ENCODE peak calls at places on chromosomes 2 and 18, in five cellular contexts. N is T-helper 1 cell, P is NCI-H1105, T is HuH-7, S is epithelial cell of esophagus. M is an unnamed sample.

GRCh38 chr2:881204-881918 is 69.3 kb upstream of the SNTG2 start:
- DNase-seq in N (no peak), S (no peak), P (no peak), T (no peak), M (no peak)

GRCh38 chr2:38099096-38099997 is 23.4 kb upstream of the CYP1B1 start:
- DNase-seq in T (no peak), S (no peak), P (no peak), N (no peak), M (no peak)

GRCh38 chr2:118833716-118834439 is 13.6 kb downstream of the EN1 start:
- DNase-seq in N (no peak), P (no peak), S (no peak), T (no peak), M (no peak)

GRCh38 chr2:35410431-35411061 is 945.0 kb upstream of the CRIM1 start:
- DNase-seq in P (peak), T (peak), S (peak), N (peak), M (peak)

GRCh38 chr2:231355802-231356473 is 39.6 kb upstream of the B3GNT7 start:
- DNase-seq in N (no peak), S (no peak), P (no peak), T (no peak), M (no peak)

GRCh38 chr2:134367915-134368911 is 114.3 kb downstream of the MGAT5 start:
- DNase-seq in N (no peak), P (no peak), T (no peak), S (no peak), M (no peak)

GRCh38 chr2:198657520-198658121 is 800.1 kb downstream of the SATB2 start:
- DNase-seq in T (no peak), N (no peak), S (peak), P (peak), M (peak)

GRCh38 chr2:175154670-175155082 is 13.3 kb downstream of the ATF2 start:
- DNase-seq in N (no peak), T (no peak), P (no peak), S (peak), M (peak)

GRCh38 chr18:63307555-63308200 is 11.9 kb downstream of the BCL2 start:
- DNase-seq in N (no peak), S (no peak), T (no peak), P (no peak), M (no peak)

GRCh38 chr18:23311346-23312103 is 141.6 kb upstream of the RIOK3 start:
- DNase-seq in S (peak), T (no peak), P (no peak), N (no peak), M (peak)

GRCh38 chr2:73987948-73988700 is 3.4 kb downstream of the TET3 start:
- DNase-seq in T (no peak), P (no peak), S (no peak), N (no peak), M (no peak)

GRCh38 chr2:15158117-15158516 is 403.0 kb downstream of the NBAS start:
- DNase-seq in T (no peak), S (no peak), N (no peak), P (peak), M (no peak)

GRCh38 chr2:14907014-14907612 is 274.6 kb downstream of the LRATD1 start:
- DNase-seq in S (peak), T (peak), N (no peak), P (no peak), M (no peak)

GRCh38 chr2:85755122-85756027 is 1.6 kb downstream of the ATOH8 start:
- DNase-seq in P (no peak), S (no peak), N (no peak), T (no peak), M (no peak)

GRCh38 chr2:71064754-71065621 is 3.5 kb upstream of the NAGK start:
- DNase-seq in S (peak), T (no peak), P (no peak), N (no peak), M (no peak)

GRCh38 chr2:223503746-223504145 is 98.4 kb downstream of the SCG2 start:
- DNase-seq in T (no peak), N (no peak), S (peak), P (no peak), M (peak)

GRCh38 chr2:144711546-144712276 is 191.8 kb upstream of the ZEB2 start:
- DNase-seq in N (no peak), T (no peak), S (no peak), P (no peak), M (no peak)

GRCh38 chr18:45254683-45255082 is 360.6 kb upstream of the SLC14A2 start:
- DNase-seq in P (no peak), S (no peak), N (no peak), T (no peak), M (no peak)

GRCh38 chr2:26550276-26551015 is 72.5 kb upstream of the OTOF start:
- DNase-seq in P (peak), T (no peak), S (no peak), N (no peak), M (no peak)

GRCh38 chr2:69943000-69943840 is 18.2 kb downstream of the ASPRV1 start:
- DNase-seq in T (no peak), P (no peak), S (peak), N (no peak), M (no peak)

GRCh38 chr2:167783266-167784070 is 463.9 kb downstream of the STK39 start:
- DNase-seq in P (no peak), N (no peak), S (no peak), T (no peak), M (no peak)

GRCh38 chr2:219289537-219290361 is 10.6 kb downstream of the DNAJB2 start:
- DNase-seq in T (no peak), P (no peak), N (no peak), S (peak), M (peak)

GRCh38 chr2:59184281-59185020 is 943.3 kb upstream of the FANCL start:
- DNase-seq in P (no peak), N (no peak), S (peak), T (no peak), M (no peak)

GRCh38 chr2:196957442-196957841 is 30.9 kb upstream of the PGAP1 start:
- DNase-seq in S (no peak), P (no peak), N (no peak), T (no peak), M (no peak)

GRCh38 chr2:216730871-216731270 is 35.5 kb upstream of the IGFBP5 start:
- DNase-seq in T (no peak), N (no peak), S (no peak), P (no peak), M (no peak)

GRCh38 chr2:72998724-72999123 is 72.8 kb downstream of the SFXN5 start:
- DNase-seq in T (no peak), N (no peak), S (no peak), P (no peak), M (no peak)

GRCh38 chr18:23837591-23837990 is 148.3 kb downstream of the LAMA3 start:
- DNase-seq in S (peak), P (no peak), N (no peak), T (no peak), M (peak)

GRCh38 chr2:159549234-159549633 is 67.1 kb downstream of the BAZ2B start:
- DNase-seq in S (peak), T (no peak), P (no peak), N (no peak), M (no peak)

GRCh38 chr2:101150306-101151140 is 659 bp downstream of the TBC1D8 start:
- DNase-seq in P (peak), T (no peak), S (no peak), N (no peak), M (no peak)

GRCh38 chr2:53740170-53740569 is 27.4 kb upstream of the CHAC2 start:
- DNase-seq in P (no peak), N (no peak), T (peak), S (peak), M (no peak)

M was measured in RWPE1.